ENCODE peak calls at places on chromosomes 12 and 14, in ten cellular contexts. One of them, this sample, is unnamed.
A peak's percentile ranks its signal among the peaks of the same experiment; 100 is the strongest.

GRCh38 chr12:95836630-95837239 is 22.0 kb upstream of the SNRPF start:
- DNase-seq in HEK293T: no peak
- DNase-seq in ELR: peak; percentile 47
- DNase-seq in NCI-H1105: no peak
- DNase-seq in EL: peak; percentile 38
- DNase-seq in nucleus accumbens: no peak
- DNase-seq in posterior vena cava: no peak
- DNase-seq in AG08395: peak; percentile 48
- DNase-seq in lower lobe of right lung: no peak
- DNase-seq in NCI-H446: no peak
- DNase-seq in this sample: peak; percentile 15

GRCh38 chr12:72296389-72296788 is 24.2 kb downstream of the TRHDE start:
- DNase-seq in HEK293T: no peak
- DNase-seq in ELR: peak; percentile 98
- DNase-seq in NCI-H1105: no peak
- DNase-seq in EL: peak; percentile 89
- DNase-seq in nucleus accumbens: no peak
- DNase-seq in posterior vena cava: no peak
- DNase-seq in AG08395: peak; percentile 58
- DNase-seq in lower lobe of right lung: no peak
- DNase-seq in NCI-H446: no peak
- DNase-seq in this sample: peak; percentile 85

GRCh38 chr14:100827140-100827517 is 1.2 kb downstream of the MEG3 start:
- DNase-seq in HEK293T: no peak
- DNase-seq in ELR: peak; percentile 54
- DNase-seq in NCI-H1105: no peak
- DNase-seq in EL: peak; percentile 41
- DNase-seq in nucleus accumbens: no peak
- DNase-seq in posterior vena cava: no peak
- DNase-seq in AG08395: peak; percentile 47
- DNase-seq in lower lobe of right lung: no peak
- DNase-seq in NCI-H446: no peak
- DNase-seq in this sample: no peak

GRCh38 chr14:37596790-37597189 is 1.4 kb downstream of the TTC6 start:
- DNase-seq in HEK293T: no peak
- DNase-seq in ELR: no peak
- DNase-seq in NCI-H1105: no peak
- DNase-seq in EL: no peak
- DNase-seq in nucleus accumbens: no peak
- DNase-seq in posterior vena cava: no peak
- DNase-seq in AG08395: no peak
- DNase-seq in lower lobe of right lung: no peak
- DNase-seq in NCI-H446: no peak
- DNase-seq in this sample: no peak

GRCh38 chr12:63889236-63889635 is 44.7 kb downstream of the SRGAP1 start:
- DNase-seq in HEK293T: no peak
- DNase-seq in ELR: peak; percentile 80
- DNase-seq in NCI-H1105: no peak
- DNase-seq in EL: peak; percentile 70
- DNase-seq in nucleus accumbens: no peak
- DNase-seq in posterior vena cava: no peak
- DNase-seq in AG08395: peak; percentile 69
- DNase-seq in lower lobe of right lung: no peak
- DNase-seq in NCI-H446: no peak
- DNase-seq in this sample: peak; percentile 30

GRCh38 chr12:109197327-109197726 is 80.9 kb downstream of the ACACB start:
- DNase-seq in HEK293T: no peak
- DNase-seq in ELR: no peak
- DNase-seq in NCI-H1105: no peak
- DNase-seq in EL: no peak
- DNase-seq in nucleus accumbens: no peak
- DNase-seq in posterior vena cava: no peak
- DNase-seq in AG08395: no peak
- DNase-seq in lower lobe of right lung: no peak
- DNase-seq in NCI-H446: no peak
- DNase-seq in this sample: no peak

GRCh38 chr12:11667159-11667558 is 17.7 kb downstream of the ETV6 start:
- DNase-seq in HEK293T: no peak
- DNase-seq in ELR: no peak
- DNase-seq in NCI-H1105: no peak
- DNase-seq in EL: no peak
- DNase-seq in nucleus accumbens: no peak
- DNase-seq in posterior vena cava: no peak
- DNase-seq in AG08395: no peak
- DNase-seq in lower lobe of right lung: no peak
- DNase-seq in NCI-H446: no peak
- DNase-seq in this sample: no peak

GRCh38 chr12:47017901-47018479 is 61.4 kb upstream of the PCED1B start:
- DNase-seq in HEK293T: no peak
- DNase-seq in ELR: peak; percentile 80
- DNase-seq in NCI-H1105: no peak
- DNase-seq in EL: peak; percentile 76
- DNase-seq in nucleus accumbens: no peak
- DNase-seq in posterior vena cava: no peak
- DNase-seq in AG08395: peak; percentile 24
- DNase-seq in lower lobe of right lung: no peak
- DNase-seq in NCI-H446: no peak
- DNase-seq in this sample: no peak

GRCh38 chr14:63938198-63939005 is 85.6 kb downstream of the SYNE2 start:
- DNase-seq in HEK293T: no peak
- DNase-seq in ELR: no peak
- DNase-seq in NCI-H1105: no peak
- DNase-seq in EL: peak; percentile 13
- DNase-seq in nucleus accumbens: no peak
- DNase-seq in posterior vena cava: no peak
- DNase-seq in AG08395: no peak
- DNase-seq in lower lobe of right lung: no peak
- DNase-seq in NCI-H446: no peak
- DNase-seq in this sample: no peak

GRCh38 chr12:110862331-110862730 is 15.5 kb downstream of the CCDC63 start:
- DNase-seq in HEK293T: no peak
- DNase-seq in ELR: no peak
- DNase-seq in NCI-H1105: no peak
- DNase-seq in EL: no peak
- DNase-seq in nucleus accumbens: no peak
- DNase-seq in posterior vena cava: no peak
- DNase-seq in AG08395: no peak
- DNase-seq in lower lobe of right lung: no peak
- DNase-seq in NCI-H446: no peak
- DNase-seq in this sample: no peak

This sample was measured in Daoy.